ENCODE peak calls at places on chromosomes 7 and 10, in eight cellular contexts. Y is bronchial epithelial cell; T is CD4-positive, alpha-beta memory T cell; F is neural progenitor cell; S is astrocyte; M is effector memory CD4-positive, alpha-beta T cell; V is mammary epithelial cell; X is sigmoid colon. O is an unnamed sample.

GRCh38 chr7:82444220-82445049 is 858 bp upstream of the CACNA2D1 start:
- DNase-seq in F (peak; percentile 64), M (no peak), X (no peak), S (no peak), V (peak; percentile 40), T (no peak), Y (peak; percentile 15), O (peak; percentile 48)

GRCh38 chr7:43108255-43109011 is 4.0 kb upstream of the HECW1 start:
- DNase-seq in Y (peak; percentile 64), S (no peak), M (no peak), F (peak; percentile 85), V (peak; percentile 50), X (no peak), T (no peak), O (peak; percentile 72)

GRCh38 chr7:73648593-73649332 is 18.9 kb upstream of the VPS37D start:
- DNase-seq in Y (no peak), F (no peak), X (no peak), S (no peak), M (no peak), V (no peak), T (no peak), O (no peak)

GRCh38 chr10:107443817-107444216 is 279.3 kb upstream of the SORCS1 start:
- DNase-seq in X (no peak), F (no peak), S (no peak), V (no peak), M (no peak), T (no peak), Y (no peak), O (no peak)

GRCh38 chr10:34780818-34781380 is 34.2 kb downstream of the PARD3 start:
- DNase-seq in X (peak; percentile 81), M (no peak), V (no peak), S (peak; percentile 49), Y (no peak), F (peak; percentile 26), T (no peak), O (no peak)

GRCh38 chr10:86520871-86521619 is 547 bp downstream of the WAPL start:
- DNase-seq in F (peak; percentile 71), Y (peak; percentile 42), X (peak; percentile 76), V (peak; percentile 56), T (no peak), S (peak; percentile 41), M (peak; percentile 31), O (peak; percentile 61)

GRCh38 chr7:28442540-28443420 is 30.5 kb downstream of the CREB5 start:
- DNase-seq in F (no peak), X (no peak), Y (peak; percentile 75), S (peak; percentile 65), M (no peak), T (no peak), V (peak; percentile 36), O (no peak)

GRCh38 chr7:30469303-30469702 is 9.3 kb downstream of the NOD1 start:
- DNase-seq in Y (peak; percentile 99), S (peak; percentile 100), M (no peak), V (peak; percentile 95), X (peak; percentile 88), T (no peak), F (peak; percentile 85), O (no peak)

GRCh38 chr7:55171157-55171556 is 152.3 kb downstream of the EGFR start:
- DNase-seq in X (no peak), Y (no peak), T (no peak), V (no peak), F (no peak), S (no peak), M (no peak), O (no peak)

DNA sequence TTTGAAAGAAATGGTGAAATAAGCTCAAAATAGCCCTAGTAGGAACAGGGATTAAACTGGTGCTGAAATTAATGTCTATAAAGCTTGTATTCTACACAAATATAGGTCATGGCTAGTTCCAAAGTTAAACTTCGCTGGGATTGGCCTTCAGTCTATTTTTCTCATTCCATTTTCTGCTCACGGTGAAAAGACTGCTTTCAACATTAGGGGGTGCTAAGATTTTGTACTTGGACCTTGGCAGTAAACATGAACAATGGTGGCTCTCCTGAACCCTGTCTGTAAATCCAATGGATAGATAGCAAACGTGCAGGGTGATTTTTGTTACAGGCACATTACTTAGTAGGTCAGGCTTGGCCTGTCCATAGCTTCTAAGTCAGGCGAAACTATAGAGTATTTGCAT is 36.0 kb upstream of the RSU1 start:
- DNase-seq in X (no peak), V (no peak), F (no peak), S (peak; percentile 32), T (peak; percentile 10), Y (peak; percentile 36), M (no peak), O (no peak)
- H3K36me3 ChIP-seq in X (no peaks in the 10 kb centered on the region), V (no peaks in the 10 kb centered on the region), F (no peaks in the 10 kb centered on the region), S (no peaks in the 10 kb centered on the region), T (no peaks in the 10 kb centered on the region), Y (no peaks in the 10 kb centered on the region), M (no peaks in the 10 kb centered on the region), O (no peaks in the 10 kb centered on the region)

GRCh38 chr10:77987671-77988070 is 41.6 kb downstream of the POLR3A start:
- DNase-seq in M (no peak), V (no peak), S (no peak), T (no peak), X (no peak), Y (no peak), F (no peak), O (no peak)

GRCh38 chr10:77979221-77979620 is 50.1 kb downstream of the POLR3A start:
- DNase-seq in T (no peak), Y (no peak), F (no peak), S (no peak), X (peak; percentile 40), M (no peak), V (no peak), O (no peak)

GRCh38 chr10:77981281-77981680 is 48.0 kb downstream of the POLR3A start:
- DNase-seq in M (no peak), T (no peak), F (no peak), X (peak; percentile 34), V (no peak), S (no peak), Y (no peak), O (no peak)

GRCh38 chr10:77984986-77985385 is 44.3 kb downstream of the POLR3A start:
- DNase-seq in F (no peak), T (no peak), V (no peak), S (no peak), X (no peak), M (no peak), Y (no peak), O (no peak)

DNA sequence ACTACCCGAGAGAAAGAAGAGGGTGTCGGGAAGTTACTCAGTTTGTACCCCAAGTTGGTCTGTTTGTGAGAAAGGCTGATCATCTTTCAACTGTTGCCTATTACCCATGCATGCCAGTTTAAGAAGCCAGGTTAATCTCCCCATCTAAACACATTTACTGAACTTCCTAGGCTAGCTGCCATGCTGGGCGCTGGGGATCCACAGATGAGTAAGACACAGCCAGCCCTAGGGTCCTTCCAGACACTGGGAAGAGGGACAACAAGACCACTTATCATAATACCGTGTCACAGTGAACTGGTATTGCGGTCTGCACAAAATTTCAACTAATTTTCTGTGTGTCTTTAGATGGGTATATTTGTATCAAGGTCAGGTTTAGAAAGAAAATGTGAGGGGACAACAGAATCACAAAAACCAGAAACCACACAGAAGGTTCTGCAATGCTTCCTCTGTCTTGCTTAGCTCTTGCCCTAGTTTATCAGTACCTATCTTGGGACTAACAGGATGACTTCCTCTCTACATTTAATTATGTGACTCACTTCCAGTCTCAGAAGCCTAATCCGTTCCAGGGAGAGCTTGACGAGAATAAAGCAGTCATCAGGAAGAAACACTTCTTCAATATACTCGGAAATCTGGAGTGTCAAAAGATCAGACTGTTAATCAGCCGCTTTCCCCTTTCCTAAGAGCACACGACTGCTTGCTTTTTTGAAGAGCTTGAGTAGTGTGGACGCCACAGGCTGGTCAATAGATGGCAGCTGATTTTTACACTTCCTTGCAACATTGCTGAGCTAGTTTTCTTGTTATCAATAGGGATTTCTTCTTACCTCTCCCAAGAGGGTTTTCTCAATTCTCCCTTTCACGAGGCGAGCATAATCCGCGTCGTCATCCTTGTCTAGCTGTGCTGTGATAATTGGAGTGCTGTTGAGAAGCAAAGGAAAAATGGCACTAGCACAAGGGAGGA is 45.7 kb downstream of the POLR3A start:
- DNase-seq in S (peak; percentile 71), F (no peak), X (peak; percentile 7), T (no peak), Y (peak; percentile 29), M (no peak), V (no peak), O (no peak)
- H3K36me3 ChIP-seq in S (peaks cover 78% of the 10 kb centered on the region), F (no peaks in the 10 kb centered on the region), X (peaks cover 85% of the 10 kb centered on the region), T (peaks cover 82% of the 10 kb centered on the region), Y (peaks cover 46% of the 10 kb centered on the region), M (peaks cover 87% of the 10 kb centered on the region), V (peaks cover 54% of the 10 kb centered on the region), O (peaks cover 89% of the 10 kb centered on the region)

DNA sequence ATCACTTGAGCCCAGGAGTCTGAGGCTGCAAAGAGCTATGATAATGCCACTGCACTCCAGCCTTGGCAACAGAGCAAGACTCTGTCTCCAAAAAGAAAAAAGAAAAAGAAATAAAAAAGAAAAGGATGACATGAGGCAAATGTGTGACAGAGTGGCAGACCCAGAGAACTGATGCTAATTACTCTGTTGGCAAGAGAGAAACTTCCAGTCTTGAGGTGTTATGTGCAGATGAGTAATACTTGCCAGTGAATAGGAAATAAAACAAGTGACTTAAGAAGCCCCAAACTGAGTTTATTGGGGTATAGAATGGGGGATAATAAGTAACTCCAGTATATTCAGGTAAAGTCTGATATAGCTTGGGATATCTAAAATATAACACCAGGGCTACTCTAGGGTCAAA is 9.5 kb upstream of the ANXA7 start:
- DNase-seq in V (no peak), M (no peak), T (no peak), X (no peak), Y (no peak), F (no peak), S (no peak), O (no peak)
- H3K36me3 ChIP-seq in V (peaks cover 6% of the 10 kb centered on the region), M (peaks cover 39% of the 10 kb centered on the region), T (peaks cover 43% of the 10 kb centered on the region), X (peaks cover 32% of the 10 kb centered on the region), Y (peaks cover 11% of the 10 kb centered on the region), F (no peaks in the 10 kb centered on the region), S (peaks cover 42% of the 10 kb centered on the region), O (peaks cover 71% of the 10 kb centered on the region)

GRCh38 chr7:137402535-137403258 is 59.2 kb upstream of the PTN start:
- DNase-seq in M (no peak), V (no peak), Y (no peak), X (no peak), T (no peak), S (no peak), F (peak; percentile 77), O (no peak)

GRCh38 chr7:137399827-137400823 is 56.6 kb upstream of the PTN start:
- DNase-seq in T (no peak), Y (peak; percentile 68), X (no peak), M (no peak), S (peak; percentile 60), F (no peak), V (peak; percentile 33), O (no peak)

GRCh38 chr7:137408096-137408495 is 64.6 kb upstream of the PTN start:
- DNase-seq in M (no peak), S (no peak), F (no peak), X (no peak), Y (no peak), V (no peak), T (no peak), O (no peak)

GRCh38 chr7:137404918-137405317 is 61.4 kb upstream of the PTN start:
- DNase-seq in S (no peak), Y (no peak), V (peak; percentile 4), F (no peak), X (no peak), T (no peak), M (no peak), O (no peak)

DNA sequence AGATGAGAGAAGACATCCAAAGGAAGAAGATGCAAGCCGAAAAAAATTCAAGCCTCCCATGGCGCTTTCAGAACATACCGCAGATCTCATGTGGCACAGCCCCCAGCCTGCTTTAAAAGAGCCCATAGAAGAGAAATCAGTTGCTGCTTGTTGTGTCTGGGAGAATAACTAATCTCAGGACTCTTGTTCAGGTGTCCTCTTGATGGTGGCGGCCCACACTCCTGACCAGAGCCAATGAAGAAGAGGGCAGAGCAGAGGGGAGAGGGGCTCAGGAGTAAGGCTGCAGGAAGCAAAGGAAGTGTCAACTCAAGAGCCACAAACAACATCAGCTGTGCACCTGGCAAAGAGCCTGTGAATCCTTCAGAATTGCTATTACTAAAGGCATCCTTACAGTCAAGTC is 59.7 kb upstream of the PTN start:
- DNase-seq in Y (no peak), F (no peak), V (no peak), S (no peak), M (no peak), X (no peak), T (no peak), O (no peak)
- H3K36me3 ChIP-seq in Y (no peaks in the 10 kb centered on the region), F (no peaks in the 10 kb centered on the region), V (no peaks in the 10 kb centered on the region), S (no peaks in the 10 kb centered on the region), M (no peaks in the 10 kb centered on the region), X (no peaks in the 10 kb centered on the region), T (no peaks in the 10 kb centered on the region), O (no peaks in the 10 kb centered on the region)

O was measured in stomach.